ENCODE peak calls at places on chromosomes 12 and 14, in four cellular contexts. One of them, this sample, is unnamed.

GRCh38 chr12:54412786-54413185 is 6.3 kb downstream of the ITGA5 start:
- DNase-seq in WERI-Rb-1: no peak
- DNase-seq in heart right ventricle: no peak
- DNase-seq in CD4-positive, alpha-beta T cell: no peak
- DNase-seq in this sample: no peak

GRCh38 chr12:68102163-68102562 is 57.4 kb downstream of the IFNG start:
- DNase-seq in WERI-Rb-1: no peak
- DNase-seq in heart right ventricle: no peak
- DNase-seq in CD4-positive, alpha-beta T cell: no peak
- DNase-seq in this sample: no peak

GRCh38 chr14:90681889-90682429 is 134.3 kb downstream of the TTC7B start:
- DNase-seq in WERI-Rb-1: no peak
- DNase-seq in heart right ventricle: no peak
- DNase-seq in CD4-positive, alpha-beta T cell: no peak
- DNase-seq in this sample: no peak

GRCh38 chr12:42744539-42745156 is 155.1 kb upstream of the PRICKLE1 start:
- DNase-seq in WERI-Rb-1: no peak
- DNase-seq in heart right ventricle: no peak
- DNase-seq in CD4-positive, alpha-beta T cell: no peak
- DNase-seq in this sample: no peak

GRCh38 chr12:116354950-116355779 is 77.7 kb upstream of the MED13L start:
- DNase-seq in WERI-Rb-1: no peak
- DNase-seq in heart right ventricle: no peak
- DNase-seq in CD4-positive, alpha-beta T cell: no peak
- DNase-seq in this sample: no peak

GRCh38 chr12:11719678-11720099 is 70.2 kb downstream of the ETV6 start:
- DNase-seq in WERI-Rb-1: no peak
- DNase-seq in heart right ventricle: peak; percentile 31
- DNase-seq in CD4-positive, alpha-beta T cell: no peak
- DNase-seq in this sample: no peak

GRCh38 chr14:95313707-95314106 is 6.0 kb downstream of the CLMN start:
- DNase-seq in WERI-Rb-1: no peak
- DNase-seq in heart right ventricle: peak; percentile 59
- DNase-seq in CD4-positive, alpha-beta T cell: no peak
- DNase-seq in this sample: no peak

GRCh38 chr14:54047645-54048308 is 91.2 kb upstream of the BMP4 start:
- DNase-seq in WERI-Rb-1: no peak
- DNase-seq in heart right ventricle: no peak
- DNase-seq in CD4-positive, alpha-beta T cell: no peak
- DNase-seq in this sample: no peak

GRCh38 chr12:117456076-117456475 is 94.7 kb upstream of the NOS1 start:
- DNase-seq in WERI-Rb-1: no peak
- DNase-seq in heart right ventricle: no peak
- DNase-seq in CD4-positive, alpha-beta T cell: no peak
- DNase-seq in this sample: no peak

GRCh38 chr12:53781218-53781801 is 29.5 kb upstream of the CISTR start:
- DNase-seq in WERI-Rb-1: peak; percentile 44
- DNase-seq in heart right ventricle: no peak
- DNase-seq in CD4-positive, alpha-beta T cell: no peak
- DNase-seq in this sample: no peak

GRCh38 chr12:6943719-6944380 is at the start of the genes C12orf57 and RNU7-1:
- DNase-seq in WERI-Rb-1: peak; percentile 89
- DNase-seq in heart right ventricle: peak; percentile 77
- DNase-seq in CD4-positive, alpha-beta T cell: peak; percentile 72
- DNase-seq in this sample: peak; percentile 68

GRCh38 chr14:26088260-26088659 is 509.6 kb downstream of the NOVA1 start:
- DNase-seq in WERI-Rb-1: no peak
- DNase-seq in heart right ventricle: no peak
- DNase-seq in CD4-positive, alpha-beta T cell: no peak
- DNase-seq in this sample: no peak

GRCh38 chr14:58638231-58639205 is 756 bp downstream of the DACT1 start:
- DNase-seq in WERI-Rb-1: peak; percentile 29
- DNase-seq in heart right ventricle: peak; percentile 24
- DNase-seq in CD4-positive, alpha-beta T cell: no peak
- DNase-seq in this sample: no peak

GRCh38 chr14:55418411-55418810 is 6.8 kb upstream of the ATG14 start:
- DNase-seq in WERI-Rb-1: no peak
- DNase-seq in heart right ventricle: no peak
- DNase-seq in CD4-positive, alpha-beta T cell: no peak
- DNase-seq in this sample: no peak

GRCh38 chr12:82705774-82706173 is 19.1 kb downstream of the TMTC2 start:
- DNase-seq in WERI-Rb-1: no peak
- DNase-seq in heart right ventricle: no peak
- DNase-seq in CD4-positive, alpha-beta T cell: no peak
- DNase-seq in this sample: no peak

GRCh38 chr14:88804035-88804434 is 11.3 kb upstream of the EML5 start:
- DNase-seq in WERI-Rb-1: no peak
- DNase-seq in heart right ventricle: no peak
- DNase-seq in CD4-positive, alpha-beta T cell: no peak
- DNase-seq in this sample: no peak

GRCh38 chr14:75479770-75480600 is 42.3 kb upstream of the BATF start:
- DNase-seq in WERI-Rb-1: no peak
- DNase-seq in heart right ventricle: no peak
- DNase-seq in CD4-positive, alpha-beta T cell: no peak
- DNase-seq in this sample: no peak

DNA sequence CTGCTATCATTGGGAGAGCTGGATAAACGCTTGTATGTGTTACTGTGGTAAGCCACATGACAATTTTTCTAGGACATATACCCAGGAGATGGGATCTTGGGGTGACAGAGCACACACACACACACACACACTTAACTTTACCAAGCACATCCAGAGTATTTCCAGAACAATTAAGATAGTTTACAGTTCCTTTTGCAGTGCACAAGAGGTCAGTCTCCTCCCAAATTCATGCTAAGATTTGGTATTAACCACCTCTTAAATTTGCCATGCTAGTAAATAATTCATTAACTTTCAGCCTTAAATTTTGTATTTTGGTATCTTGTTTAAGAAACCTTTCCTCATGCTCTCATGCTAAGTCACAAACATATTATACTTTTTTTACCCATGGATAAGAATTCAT is 33.9 kb upstream of the LIMA1 start:
- DNase-seq in WERI-Rb-1: no peak
- DNase-seq in heart right ventricle: no peak
- DNase-seq in CD4-positive, alpha-beta T cell: no peak
- DNase-seq in this sample: no peak
- TF ChIP-seq CTCF in WERI-Rb-1: no peak
- TF ChIP-seq CTCF in heart right ventricle: no peak
- TF ChIP-seq CTCF in CD4-positive, alpha-beta T cell: no peak
- TF ChIP-seq CTCF in this sample: no peak

GRCh38 chr14:20247651-20248246 is 8.7 kb downstream of the OR11H4 start:
- DNase-seq in WERI-Rb-1: no peak
- DNase-seq in heart right ventricle: no peak
- DNase-seq in CD4-positive, alpha-beta T cell: no peak
- DNase-seq in this sample: no peak
- TF ChIP-seq CTCF in WERI-Rb-1: peak; percentile 36
- TF ChIP-seq CTCF in heart right ventricle: no peak
- TF ChIP-seq CTCF in CD4-positive, alpha-beta T cell: no peak
- TF ChIP-seq CTCF in this sample: no peak

GRCh38 chr12:125069616-125070015 is 4.4 kb downstream of the AACS start:
- DNase-seq in WERI-Rb-1: no peak
- DNase-seq in heart right ventricle: no peak
- DNase-seq in CD4-positive, alpha-beta T cell: no peak
- DNase-seq in this sample: no peak

GRCh38 chr12:125071456-125071855 is 6.2 kb downstream of the AACS start:
- DNase-seq in WERI-Rb-1: no peak
- DNase-seq in heart right ventricle: no peak
- DNase-seq in CD4-positive, alpha-beta T cell: no peak
- DNase-seq in this sample: no peak

GRCh38 chr12:125070661-125071390 is 5.6 kb downstream of the AACS start:
- DNase-seq in WERI-Rb-1: no peak
- DNase-seq in heart right ventricle: no peak
- DNase-seq in CD4-positive, alpha-beta T cell: no peak
- DNase-seq in this sample: no peak

GRCh38 chr12:125068391-125068790 is 3.2 kb downstream of the AACS start:
- DNase-seq in WERI-Rb-1: no peak
- DNase-seq in heart right ventricle: no peak
- DNase-seq in CD4-positive, alpha-beta T cell: no peak
- DNase-seq in this sample: no peak

GRCh38 chr12:125070117-125070516 is 4.9 kb downstream of the AACS start:
- DNase-seq in WERI-Rb-1: peak; percentile 63
- DNase-seq in heart right ventricle: no peak
- DNase-seq in CD4-positive, alpha-beta T cell: no peak
- DNase-seq in this sample: no peak
- TF ChIP-seq CTCF in WERI-Rb-1: peak; percentile 54
- TF ChIP-seq CTCF in heart right ventricle: no peak
- TF ChIP-seq CTCF in CD4-positive, alpha-beta T cell: no peak
- TF ChIP-seq CTCF in this sample: no peak

GRCh38 chr14:70622111-70622712 is 19.5 kb upstream of the TTC9 start:
- DNase-seq in WERI-Rb-1: peak; percentile 64
- DNase-seq in heart right ventricle: no peak
- DNase-seq in CD4-positive, alpha-beta T cell: peak; percentile 35
- DNase-seq in this sample: no peak
- TF ChIP-seq CTCF in WERI-Rb-1: peak; percentile 93
- TF ChIP-seq CTCF in heart right ventricle: peak; percentile 61
- TF ChIP-seq CTCF in CD4-positive, alpha-beta T cell: peak; percentile 89
- TF ChIP-seq CTCF in this sample: peak; percentile 76

DNA sequence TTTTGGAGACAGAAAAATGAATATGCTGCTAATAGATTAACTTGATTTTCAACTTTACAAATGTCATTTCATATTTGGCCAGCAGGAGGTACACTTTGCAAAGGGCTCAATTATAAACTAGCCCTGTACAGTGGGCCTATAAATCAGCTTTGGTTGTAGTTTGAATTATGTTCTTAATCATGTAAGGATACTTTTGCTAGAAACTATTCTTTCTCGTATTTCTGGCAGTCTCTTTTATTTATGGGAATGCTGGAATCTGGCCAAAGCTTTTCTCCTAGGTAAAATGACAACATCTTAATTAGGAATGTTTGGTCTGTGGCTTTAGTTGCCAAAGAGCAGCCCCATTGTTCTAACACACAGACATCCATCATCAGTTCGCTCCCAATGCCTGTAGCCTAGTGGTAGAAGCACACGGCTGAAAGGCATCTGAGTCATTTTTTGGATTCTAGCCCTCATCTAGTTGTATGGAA is 1322.3 kb upstream of the SEL1L start:
- DNase-seq in WERI-Rb-1: no peak
- DNase-seq in heart right ventricle: no peak
- DNase-seq in CD4-positive, alpha-beta T cell: no peak
- DNase-seq in this sample: no peak
- TF ChIP-seq CTCF in WERI-Rb-1: peak; percentile 28
- TF ChIP-seq CTCF in heart right ventricle: peak; percentile 37
- TF ChIP-seq CTCF in CD4-positive, alpha-beta T cell: no peak
- TF ChIP-seq CTCF in this sample: no peak

DNA sequence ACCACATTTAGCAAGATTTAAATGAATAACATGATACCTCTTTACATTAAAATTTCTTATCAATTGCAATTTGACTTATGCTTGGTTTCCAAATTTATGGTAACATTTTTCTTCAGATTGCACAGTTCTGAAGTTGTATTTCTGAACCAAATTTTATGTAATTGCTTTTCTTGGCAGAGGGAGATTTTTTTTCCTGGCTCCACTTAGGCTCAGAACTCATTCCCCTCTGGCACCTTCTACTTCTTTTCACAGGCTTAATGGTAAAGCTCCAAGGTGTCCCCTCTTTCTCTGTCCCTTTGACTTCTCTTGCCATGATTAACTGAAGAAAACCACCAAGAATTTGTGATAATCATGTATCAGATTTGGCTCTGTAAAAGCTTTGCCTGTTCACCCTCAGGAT is 99.8 kb upstream of the TMTC1 start:
- DNase-seq in WERI-Rb-1: no peak
- DNase-seq in heart right ventricle: no peak
- DNase-seq in CD4-positive, alpha-beta T cell: no peak
- DNase-seq in this sample: no peak
- TF ChIP-seq CTCF in WERI-Rb-1: no peak
- TF ChIP-seq CTCF in heart right ventricle: no peak
- TF ChIP-seq CTCF in CD4-positive, alpha-beta T cell: no peak
- TF ChIP-seq CTCF in this sample: no peak

DNA sequence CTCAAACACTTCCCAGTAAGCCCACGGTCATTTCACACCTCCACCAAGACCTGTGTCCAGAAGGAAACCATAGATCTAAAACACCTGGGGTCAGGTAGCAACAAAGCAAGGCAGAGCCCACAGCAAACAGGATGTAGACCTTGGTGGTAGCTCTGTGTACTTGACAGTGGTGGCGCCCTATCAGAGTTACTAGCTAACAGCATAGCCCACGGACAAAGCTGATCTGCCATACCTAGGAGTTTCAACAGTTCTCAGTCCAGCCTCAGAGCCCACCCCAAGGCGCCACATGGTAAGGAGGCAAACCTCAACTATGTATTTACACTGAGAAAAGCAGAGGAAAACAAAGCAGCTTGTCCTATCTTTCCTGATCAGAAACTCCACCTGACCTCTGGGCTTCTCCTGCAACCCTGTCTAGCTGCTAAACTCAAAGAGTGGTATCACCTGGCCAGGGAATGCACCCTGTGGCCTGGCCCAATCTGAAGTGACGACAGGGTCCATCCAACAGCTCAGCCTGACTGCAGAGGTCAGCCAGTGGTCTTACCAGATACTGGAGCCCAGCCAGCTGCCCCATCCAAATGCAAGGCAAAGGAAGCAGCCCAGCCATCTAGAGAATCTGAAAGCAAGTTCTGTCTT is 46.3 kb downstream of the STON2 start:
- DNase-seq in WERI-Rb-1: no peak
- DNase-seq in heart right ventricle: no peak
- DNase-seq in CD4-positive, alpha-beta T cell: no peak
- DNase-seq in this sample: no peak
- TF ChIP-seq CTCF in WERI-Rb-1: no peak
- TF ChIP-seq CTCF in heart right ventricle: no peak
- TF ChIP-seq CTCF in CD4-positive, alpha-beta T cell: no peak
- TF ChIP-seq CTCF in this sample: no peak

DNA sequence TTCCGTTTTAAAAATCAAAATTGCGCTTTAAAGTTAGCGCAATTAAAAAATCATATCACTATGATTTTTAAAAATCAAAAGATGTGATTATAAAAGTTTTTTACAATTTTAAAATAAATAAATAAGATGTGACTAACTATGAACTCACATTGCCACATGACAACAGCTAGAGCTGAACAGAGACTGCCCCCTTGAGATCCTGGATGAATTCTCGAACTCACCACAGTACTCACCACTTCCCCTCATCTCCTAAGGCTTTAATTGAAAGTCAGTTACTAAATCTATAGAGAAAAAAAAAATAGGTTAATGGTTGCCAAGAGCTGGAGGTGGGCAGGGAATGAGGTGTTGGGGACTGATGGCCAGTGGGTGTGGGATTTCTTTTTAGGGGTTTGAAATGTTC is 384.2 kb downstream of the ZFP36L1 start:
- DNase-seq in WERI-Rb-1: no peak
- DNase-seq in heart right ventricle: no peak
- DNase-seq in CD4-positive, alpha-beta T cell: no peak
- DNase-seq in this sample: no peak
- TF ChIP-seq CTCF in WERI-Rb-1: peak; percentile 19
- TF ChIP-seq CTCF in heart right ventricle: no peak
- TF ChIP-seq CTCF in CD4-positive, alpha-beta T cell: peak; percentile 44
- TF ChIP-seq CTCF in this sample: no peak

This sample was measured in natural killer cell.